ENCODE peak calls at places on chromosomes 2 and 18, in four cellular contexts. One of them, this sample, is unnamed.

GRCh38 chr2:241739651-241740050 is 5.2 kb downstream of the D2HGDH start:
- DNase-seq in MG63: peak
- DNase-seq in activated CD4-positive, alpha-beta T cell treated with anti-CD3 and anti-CD28 coated beads, Interleukin-2, amount 50 U/mL, for 1 hour: peak
- DNase-seq in HuH-7: no peak
- DNase-seq in this sample: no peak

GRCh38 chr2:232398293-232399034 is 8.2 kb upstream of the ALPG start:
- DNase-seq in HuH-7: no peak
- DNase-seq in activated CD4-positive, alpha-beta T cell treated with anti-CD3 and anti-CD28 coated beads, Interleukin-2, amount 50 U/mL, for 1 hour: no peak
- DNase-seq in MG63: no peak
- DNase-seq in this sample: no peak

GRCh38 chr2:239874636-239875356 is 150.3 kb downstream of the NDUFA10 start:
- DNase-seq in HuH-7: no peak
- DNase-seq in activated CD4-positive, alpha-beta T cell treated with anti-CD3 and anti-CD28 coated beads, Interleukin-2, amount 50 U/mL, for 1 hour: no peak
- DNase-seq in MG63: no peak
- DNase-seq in this sample: no peak

GRCh38 chr2:98452396-98453027 is 7.9 kb downstream of the INPP4A start:
- DNase-seq in MG63: no peak
- DNase-seq in activated CD4-positive, alpha-beta T cell treated with anti-CD3 and anti-CD28 coated beads, Interleukin-2, amount 50 U/mL, for 1 hour: no peak
- DNase-seq in HuH-7: no peak
- DNase-seq in this sample: no peak

GRCh38 chr2:165796129-165796528 is 2.1 kb upstream of the GALNT3 start:
- DNase-seq in MG63: no peak
- DNase-seq in activated CD4-positive, alpha-beta T cell treated with anti-CD3 and anti-CD28 coated beads, Interleukin-2, amount 50 U/mL, for 1 hour: no peak
- DNase-seq in HuH-7: no peak
- DNase-seq in this sample: no peak

GRCh38 chr2:202577250-202578183 is 57.3 kb upstream of the FAM117B start:
- DNase-seq in HuH-7: no peak
- DNase-seq in MG63: no peak
- DNase-seq in activated CD4-positive, alpha-beta T cell treated with anti-CD3 and anti-CD28 coated beads, Interleukin-2, amount 50 U/mL, for 1 hour: no peak
- DNase-seq in this sample: no peak

GRCh38 chr2:96927420-96928171 is 57.7 kb upstream of the SEMA4C start:
- DNase-seq in HuH-7: no peak
- DNase-seq in activated CD4-positive, alpha-beta T cell treated with anti-CD3 and anti-CD28 coated beads, Interleukin-2, amount 50 U/mL, for 1 hour: no peak
- DNase-seq in MG63: peak
- DNase-seq in this sample: peak

GRCh38 chr18:36514778-36515177 is 217.3 kb downstream of the FHOD3 start:
- DNase-seq in MG63: no peak
- DNase-seq in HuH-7: no peak
- DNase-seq in activated CD4-positive, alpha-beta T cell treated with anti-CD3 and anti-CD28 coated beads, Interleukin-2, amount 50 U/mL, for 1 hour: no peak
- DNase-seq in this sample: no peak

GRCh38 chr2:212640428-212640827 is 101.8 kb upstream of the ERBB4 start:
- DNase-seq in HuH-7: no peak
- DNase-seq in activated CD4-positive, alpha-beta T cell treated with anti-CD3 and anti-CD28 coated beads, Interleukin-2, amount 50 U/mL, for 1 hour: no peak
- DNase-seq in MG63: no peak
- DNase-seq in this sample: no peak

GRCh38 chr2:177101930-177102329 is 110.7 kb upstream of the HNRNPA3 start:
- DNase-seq in activated CD4-positive, alpha-beta T cell treated with anti-CD3 and anti-CD28 coated beads, Interleukin-2, amount 50 U/mL, for 1 hour: no peak
- DNase-seq in HuH-7: no peak
- DNase-seq in MG63: no peak
- DNase-seq in this sample: no peak

GRCh38 chr2:216698895-216699294 is 3.5 kb upstream of the IGFBP5 start:
- DNase-seq in MG63: no peak
- DNase-seq in activated CD4-positive, alpha-beta T cell treated with anti-CD3 and anti-CD28 coated beads, Interleukin-2, amount 50 U/mL, for 1 hour: no peak
- DNase-seq in HuH-7: no peak
- DNase-seq in this sample: peak

GRCh38 chr2:29013046-29013780 is 32.1 kb downstream of the TOGARAM2 start:
- DNase-seq in activated CD4-positive, alpha-beta T cell treated with anti-CD3 and anti-CD28 coated beads, Interleukin-2, amount 50 U/mL, for 1 hour: no peak
- DNase-seq in MG63: no peak
- DNase-seq in HuH-7: no peak
- DNase-seq in this sample: no peak

GRCh38 chr2:33583194-33583938 is 15.7 kb downstream of the FAM98A start:
- DNase-seq in activated CD4-positive, alpha-beta T cell treated with anti-CD3 and anti-CD28 coated beads, Interleukin-2, amount 50 U/mL, for 1 hour: peak
- DNase-seq in HuH-7: no peak
- DNase-seq in MG63: no peak
- DNase-seq in this sample: peak

GRCh38 chr2:164420787-164421186 is 200.5 kb downstream of the GRB14 start:
- DNase-seq in MG63: no peak
- DNase-seq in HuH-7: no peak
- DNase-seq in activated CD4-positive, alpha-beta T cell treated with anti-CD3 and anti-CD28 coated beads, Interleukin-2, amount 50 U/mL, for 1 hour: no peak
- DNase-seq in this sample: no peak

GRCh38 chr2:239459581-239459980 is 58.8 kb upstream of the HDAC4 start:
- DNase-seq in HuH-7: no peak
- DNase-seq in activated CD4-positive, alpha-beta T cell treated with anti-CD3 and anti-CD28 coated beads, Interleukin-2, amount 50 U/mL, for 1 hour: no peak
- DNase-seq in MG63: no peak
- DNase-seq in this sample: no peak

GRCh38 chr2:209933499-209934458 is 68.7 kb upstream of the RPE start:
- DNase-seq in HuH-7: no peak
- DNase-seq in activated CD4-positive, alpha-beta T cell treated with anti-CD3 and anti-CD28 coated beads, Interleukin-2, amount 50 U/mL, for 1 hour: no peak
- DNase-seq in MG63: peak
- DNase-seq in this sample: no peak

GRCh38 chr18:77803024-77803423 is 553.4 kb downstream of the GALR1 start:
- DNase-seq in MG63: no peak
- DNase-seq in HuH-7: no peak
- DNase-seq in activated CD4-positive, alpha-beta T cell treated with anti-CD3 and anti-CD28 coated beads, Interleukin-2, amount 50 U/mL, for 1 hour: no peak
- DNase-seq in this sample: no peak

GRCh38 chr2:179455824-179456223 is 191.2 kb upstream of the SESTD1 start:
- DNase-seq in HuH-7: no peak
- DNase-seq in activated CD4-positive, alpha-beta T cell treated with anti-CD3 and anti-CD28 coated beads, Interleukin-2, amount 50 U/mL, for 1 hour: no peak
- DNase-seq in MG63: no peak
- DNase-seq in this sample: no peak

GRCh38 chr18:12314586-12315305 is 6.7 kb downstream of the TUBB6 start:
- DNase-seq in HuH-7: no peak
- DNase-seq in activated CD4-positive, alpha-beta T cell treated with anti-CD3 and anti-CD28 coated beads, Interleukin-2, amount 50 U/mL, for 1 hour: no peak
- DNase-seq in MG63: no peak
- DNase-seq in this sample: no peak

GRCh38 chr2:27182346-27182745 is 29.5 kb upstream of the ATRAID start:
- DNase-seq in MG63: peak
- DNase-seq in activated CD4-positive, alpha-beta T cell treated with anti-CD3 and anti-CD28 coated beads, Interleukin-2, amount 50 U/mL, for 1 hour: no peak
- DNase-seq in HuH-7: no peak
- DNase-seq in this sample: no peak

GRCh38 chr2:179412116-179412515 is 147.5 kb upstream of the SESTD1 start:
- DNase-seq in activated CD4-positive, alpha-beta T cell treated with anti-CD3 and anti-CD28 coated beads, Interleukin-2, amount 50 U/mL, for 1 hour: no peak
- DNase-seq in HuH-7: no peak
- DNase-seq in MG63: no peak
- DNase-seq in this sample: no peak

GRCh38 chr2:101616411-101616810 is 81.1 kb upstream of the MAP4K4 start:
- DNase-seq in MG63: no peak
- DNase-seq in HuH-7: no peak
- DNase-seq in activated CD4-positive, alpha-beta T cell treated with anti-CD3 and anti-CD28 coated beads, Interleukin-2, amount 50 U/mL, for 1 hour: no peak
- DNase-seq in this sample: peak

GRCh38 chr18:56726906-56727305 is 75.7 kb downstream of the WDR7 start:
- DNase-seq in MG63: no peak
- DNase-seq in HuH-7: no peak
- DNase-seq in activated CD4-positive, alpha-beta T cell treated with anti-CD3 and anti-CD28 coated beads, Interleukin-2, amount 50 U/mL, for 1 hour: no peak
- DNase-seq in this sample: no peak

GRCh38 chr2:221571391-221572179 is 519 bp downstream of the EPHA4 start:
- DNase-seq in MG63: peak
- DNase-seq in HuH-7: no peak
- DNase-seq in activated CD4-positive, alpha-beta T cell treated with anti-CD3 and anti-CD28 coated beads, Interleukin-2, amount 50 U/mL, for 1 hour: no peak
- DNase-seq in this sample: peak

GRCh38 chr18:74389991-74390390 is 67.1 kb downstream of the DIPK1C start:
- DNase-seq in HuH-7: no peak
- DNase-seq in activated CD4-positive, alpha-beta T cell treated with anti-CD3 and anti-CD28 coated beads, Interleukin-2, amount 50 U/mL, for 1 hour: no peak
- DNase-seq in MG63: no peak
- DNase-seq in this sample: no peak

GRCh38 chr2:32641180-32641579 is 13.3 kb downstream of the TTC27 start:
- DNase-seq in MG63: no peak
- DNase-seq in activated CD4-positive, alpha-beta T cell treated with anti-CD3 and anti-CD28 coated beads, Interleukin-2, amount 50 U/mL, for 1 hour: no peak
- DNase-seq in HuH-7: no peak
- DNase-seq in this sample: no peak

GRCh38 chr2:161990036-161990435 is 84.0 kb downstream of the DPP4 start:
- DNase-seq in activated CD4-positive, alpha-beta T cell treated with anti-CD3 and anti-CD28 coated beads, Interleukin-2, amount 50 U/mL, for 1 hour: no peak
- DNase-seq in MG63: no peak
- DNase-seq in HuH-7: no peak
- DNase-seq in this sample: no peak

GRCh38 chr2:207630491-207630890 is 5.3 kb upstream of the METTL21A start:
- DNase-seq in HuH-7: no peak
- DNase-seq in MG63: no peak
- DNase-seq in activated CD4-positive, alpha-beta T cell treated with anti-CD3 and anti-CD28 coated beads, Interleukin-2, amount 50 U/mL, for 1 hour: no peak
- DNase-seq in this sample: peak

This sample was measured in NCI-H526.